ENCODE peak calls at places on chromosomes 2 and 18, in four cellular contexts. M is OCI-LY7, R is MM.1S, L is PC-3. C is an unnamed sample. For H3K9me2, the result is how much of the 10 kb centered on the place peaks cover.

GRCh38 chr2:240121675-240122074 is 14.4 kb downstream of the COPS9 start:
- DNase-seq in R (no peak), M (no peak), L (no peak), C (no peak)

GRCh38 chr2:240128608-240129144 is 7.4 kb downstream of the COPS9 start:
- DNase-seq in M (no peak), L (no peak), R (no peak), C (no peak)

GRCh38 chr2:191064590-191064989 is 50.6 kb upstream of the STAT1 start:
- DNase-seq in R (no peak), M (no peak), L (no peak), C (no peak)

GRCh38 chr2:203797363-203798111 is 70.0 kb upstream of the CTLA4 start:
- DNase-seq in R (no peak), M (no peak), L (no peak), C (no peak)

GRCh38 chr2:66446178-66446860 is 11.4 kb downstream of the MEIS1 start:
- DNase-seq in L (no peak), R (no peak), M (no peak), C (peak)

GRCh38 chr2:227256605-227257004 is 68.4 kb upstream of the MFF start:
- DNase-seq in R (no peak), L (no peak), M (no peak), C (no peak)

GRCh38 chr18:21682276-21683051 is 22.1 kb downstream of the ABHD3 start:
- DNase-seq in L (no peak), R (peak), M (peak), C (peak)

GRCh38 chr2:179825494-179825893 is 35.9 kb downstream of the ZNF385B start:
- DNase-seq in R (no peak), M (peak), L (no peak), C (peak)

GRCh38 chr18:9684901-9685738 is 23.0 kb upstream of the RAB31 start:
- DNase-seq in R (no peak), M (no peak), L (no peak), C (no peak)

GRCh38 chr2:7986431-7986830 is 695.4 kb upstream of the ID2 start:
- DNase-seq in L (no peak), M (no peak), R (no peak), C (no peak)

GRCh38 chr2:7992612-7993596 is 689.0 kb upstream of the ID2 start:
- DNase-seq in L (peak), M (no peak), R (no peak), C (no peak)

GRCh38 chr2:7987992-7988391 is 693.9 kb upstream of the ID2 start:
- DNase-seq in M (no peak), L (no peak), R (no peak), C (no peak)

GRCh38 chr2:7988440-7988839 is 693.4 kb upstream of the ID2 start:
- DNase-seq in R (no peak), L (peak), M (no peak), C (no peak)

GRCh38 chr2:7989823-7990222 is 692.0 kb upstream of the ID2 start:
- DNase-seq in M (no peak), R (no peak), L (no peak), C (no peak)
- H3K9me2 ChIP-seq in M (under half), R (under half), L (under half), C (under half)

GRCh38 chr2:176848844-176849243 is 363.8 kb upstream of the HNRNPA3 start:
- DNase-seq in L (no peak), M (no peak), R (no peak), C (no peak)

GRCh38 chr2:176845718-176846117 is 366.9 kb upstream of the HNRNPA3 start:
- DNase-seq in L (no peak), M (no peak), R (peak), C (no peak)

GRCh38 chr2:176844461-176844860 is 368.1 kb upstream of the HNRNPA3 start:
- DNase-seq in M (no peak), L (no peak), R (no peak), C (no peak)

DNA sequence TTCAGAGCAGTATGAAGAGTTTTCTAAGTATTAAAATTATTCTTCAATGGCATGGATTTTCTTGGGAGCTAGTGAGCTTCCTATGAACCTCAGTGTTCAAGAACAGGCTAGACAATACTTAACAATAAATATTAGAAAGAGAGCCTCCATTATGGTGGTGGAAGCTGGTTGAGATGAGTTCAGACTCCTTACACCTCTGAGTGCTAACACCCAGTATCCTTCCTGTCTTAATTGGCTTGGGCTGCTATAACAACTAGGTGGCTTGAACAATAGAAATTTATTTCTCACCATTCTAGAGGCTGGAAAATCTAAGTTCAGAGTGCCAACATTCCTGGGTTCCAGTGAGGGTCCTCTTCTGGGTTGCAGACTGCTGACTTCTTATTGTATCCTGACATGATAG is 369.4 kb upstream of the HNRNPA3 start:
- DNase-seq in M (no peak), L (no peak), R (no peak), C (no peak)
- H3K9me2 ChIP-seq in M (under half), L (under half), R (under half), C (under half)

GRCh38 chr18:73879328-73879727 is 268.3 kb downstream of the FBXO15 start:
- DNase-seq in L (no peak), R (no peak), M (no peak), C (no peak)

GRCh38 chr18:73884868-73885267 is 262.8 kb downstream of the FBXO15 start:
- DNase-seq in L (no peak), M (no peak), R (no peak), C (no peak)

GRCh38 chr18:73880387-73880786 is 267.2 kb downstream of the FBXO15 start:
- DNase-seq in L (peak), M (no peak), R (no peak), C (no peak)

GRCh38 chr18:73881396-73881795 is 266.2 kb downstream of the FBXO15 start:
- DNase-seq in M (no peak), L (no peak), R (no peak), C (no peak)

GRCh38 chr18:73879771-73880170 is 267.9 kb downstream of the FBXO15 start:
- DNase-seq in M (no peak), R (no peak), L (no peak), C (no peak)
- H3K9me2 ChIP-seq in M (under half), R (under half), L (under half), C (under half)

GRCh38 chr2:128640166-128640846 is 321.6 kb upstream of the HS6ST1 start:
- DNase-seq in M (no peak), R (no peak), L (no peak), C (no peak)
- H3K9me2 ChIP-seq in M (under half), R (under half), L (under half), C (under half)